ENCODE peak calls at places on chromosome 12, in four cellular contexts. One of them, this sample, is unnamed.

GRCh38 chr12:4118017-4118510 is 155.5 kb upstream of the CCND2 start:
- DNase-seq in K562: no peak
- DNase-seq in GM12878: peak; percentile 89
- DNase-seq in HepG2: no peak
- DNase-seq in this sample: no peak

GRCh38 chr12:2902287-2902880 is 11.7 kb downstream of the TULP3 start:
- DNase-seq in HepG2: no peak
- DNase-seq in GM12878: no peak
- DNase-seq in K562: peak; percentile 21
- DNase-seq in this sample: no peak

GRCh38 chr12:94558612-94559011 is 91.7 kb downstream of the TMCC3 start:
- DNase-seq in HepG2: no peak
- DNase-seq in GM12878: no peak
- DNase-seq in K562: no peak
- DNase-seq in this sample: no peak

GRCh38 chr12:34606749-34607519 is 584.6 kb downstream of the ALG10 start:
- DNase-seq in HepG2: no peak
- DNase-seq in K562: no peak
- DNase-seq in GM12878: no peak
- DNase-seq in this sample: no peak

GRCh38 chr12:51395283-51396230 is 4.4 kb upstream of the GALNT6 start:
- DNase-seq in GM12878: peak; percentile 70
- DNase-seq in K562: peak; percentile 79
- DNase-seq in HepG2: no peak
- DNase-seq in this sample: no peak

GRCh38 chr12:70891059-70891632 is 29.4 kb downstream of the PTPRR start:
- DNase-seq in HepG2: no peak
- DNase-seq in GM12878: no peak
- DNase-seq in K562: no peak
- DNase-seq in this sample: no peak

GRCh38 chr12:115456946-115457689 is 773.1 kb upstream of the TBX3 start:
- DNase-seq in K562: no peak
- DNase-seq in GM12878: no peak
- DNase-seq in HepG2: peak; percentile 71
- DNase-seq in this sample: no peak

GRCh38 chr12:60394680-60395079 is 798.9 kb downstream of the SLC16A7 start:
- DNase-seq in GM12878: no peak
- DNase-seq in K562: no peak
- DNase-seq in HepG2: no peak
- DNase-seq in this sample: no peak

GRCh38 chr12:126668961-126669360 is 1598.0 kb upstream of the TMEM132C start:
- DNase-seq in GM12878: no peak
- DNase-seq in K562: no peak
- DNase-seq in HepG2: no peak
- DNase-seq in this sample: no peak

GRCh38 chr12:25433581-25434325 is 119.3 kb downstream of the LMNTD1 start:
- DNase-seq in GM12878: no peak
- DNase-seq in K562: no peak
- DNase-seq in HepG2: no peak
- DNase-seq in this sample: no peak

GRCh38 chr12:94033767-94034166 is 114.6 kb upstream of the PLXNC1 start:
- DNase-seq in HepG2: no peak
- DNase-seq in GM12878: no peak
- DNase-seq in K562: no peak
- DNase-seq in this sample: no peak

GRCh38 chr12:65632131-65632855 is 192.0 kb upstream of the HMGA2 start:
- DNase-seq in K562: no peak
- DNase-seq in HepG2: no peak
- DNase-seq in GM12878: no peak
- DNase-seq in this sample: no peak

GRCh38 chr12:132471011-132471857 is 18.7 kb upstream of the FBRSL1 start:
- DNase-seq in GM12878: no peak
- DNase-seq in K562: peak; percentile 65
- DNase-seq in HepG2: peak; percentile 99
- DNase-seq in this sample: no peak

GRCh38 chr12:22100952-22101748 is 55.1 kb downstream of the CMAS start:
- DNase-seq in HepG2: peak; percentile 40
- DNase-seq in K562: no peak
- DNase-seq in GM12878: peak; percentile 13
- DNase-seq in this sample: peak; percentile 54

GRCh38 chr12:125280482-125281377 is 215.5 kb downstream of the AACS start:
- DNase-seq in HepG2: no peak
- DNase-seq in GM12878: no peak
- DNase-seq in K562: peak; percentile 64
- DNase-seq in this sample: peak; percentile 74

GRCh38 chr12:25653487-25654175 is 100.5 kb upstream of the LMNTD1 start:
- DNase-seq in HepG2: no peak
- DNase-seq in GM12878: no peak
- DNase-seq in K562: no peak
- DNase-seq in this sample: no peak

GRCh38 chr12:82434392-82434911 is 76.1 kb downstream of the METTL25 start:
- DNase-seq in HepG2: no peak
- DNase-seq in K562: no peak
- DNase-seq in GM12878: no peak
- DNase-seq in this sample: no peak

GRCh38 chr12:10366875-10367274 is 23.0 kb downstream of the KLRK1 start:
- DNase-seq in GM12878: no peak
- DNase-seq in K562: no peak
- DNase-seq in HepG2: peak; percentile 23
- DNase-seq in this sample: no peak

GRCh38 chr12:47730341-47730744 is 5.1 kb upstream of the ENDOU start:
- DNase-seq in HepG2: no peak
- DNase-seq in GM12878: no peak
- DNase-seq in K562: no peak
- DNase-seq in this sample: no peak

GRCh38 chr12:54053625-54054441 is at the start of gene HOXC4:
- DNase-seq in GM12878: no peak
- DNase-seq in K562: no peak
- DNase-seq in HepG2: no peak
- DNase-seq in this sample: no peak

GRCh38 chr12:82314406-82314892 is 43.7 kb downstream of the CCDC59 start:
- DNase-seq in HepG2: peak; percentile 79
- DNase-seq in GM12878: no peak
- DNase-seq in K562: no peak
- DNase-seq in this sample: peak; percentile 27

GRCh38 chr12:15662303-15662980 is 126.7 kb downstream of the EPS8 start:
- DNase-seq in GM12878: no peak
- DNase-seq in K562: no peak
- DNase-seq in HepG2: no peak
- DNase-seq in this sample: no peak

GRCh38 chr12:93363854-93364297 is 13.8 kb upstream of the NUDT4 start:
- DNase-seq in HepG2: no peak
- DNase-seq in GM12878: no peak
- DNase-seq in K562: peak; percentile 36
- DNase-seq in this sample: no peak

GRCh38 chr12:51028811-51029146 is 2.6 kb upstream of the SLC11A2 start:
- DNase-seq in HepG2: no peak
- DNase-seq in GM12878: no peak
- DNase-seq in K562: no peak
- DNase-seq in this sample: no peak

GRCh38 chr12:113683566-113683965 is 211.9 kb upstream of the LHX5 start:
- DNase-seq in GM12878: no peak
- DNase-seq in HepG2: no peak
- DNase-seq in K562: no peak
- DNase-seq in this sample: no peak

GRCh38 chr12:105601158-105601557 is 270.7 kb downstream of the C12orf75 start:
- DNase-seq in HepG2: no peak
- DNase-seq in K562: no peak
- DNase-seq in GM12878: no peak
- DNase-seq in this sample: no peak

GRCh38 chr12:76820888-76821482 is 57.1 kb downstream of the ZDHHC17 start:
- DNase-seq in HepG2: peak; percentile 35
- DNase-seq in K562: peak; percentile 34
- DNase-seq in GM12878: no peak
- DNase-seq in this sample: no peak

GRCh38 chr12:66210840-66211239 is 21.8 kb downstream of the IRAK3 start:
- DNase-seq in HepG2: no peak
- DNase-seq in K562: no peak
- DNase-seq in GM12878: no peak
- DNase-seq in this sample: no peak

GRCh38 chr12:31557707-31558106 is 33.2 kb downstream of the DENND5B start:
- DNase-seq in K562: no peak
- DNase-seq in GM12878: no peak
- DNase-seq in HepG2: no peak
- DNase-seq in this sample: no peak

GRCh38 chr12:104604070-104604994 is 147.6 kb downstream of the CHST11 start:
- DNase-seq in HepG2: no peak
- DNase-seq in GM12878: peak; percentile 86
- DNase-seq in K562: peak; percentile 85
- DNase-seq in this sample: no peak

GRCh38 chr12:58794859-58795258 is 125.4 kb downstream of the LRIG3 start:
- DNase-seq in GM12878: no peak
- DNase-seq in HepG2: no peak
- DNase-seq in K562: no peak
- DNase-seq in this sample: no peak

GRCh38 chr12:110262442-110263388 is 18.3 kb upstream of the ATP2A2 start:
- DNase-seq in K562: peak; percentile 13
- DNase-seq in GM12878: no peak
- DNase-seq in HepG2: peak; percentile 84
- DNase-seq in this sample: no peak

GRCh38 chr12:111741235-111741812 is 25.4 kb upstream of the ALDH2 start:
- DNase-seq in K562: peak; percentile 81
- DNase-seq in HepG2: no peak
- DNase-seq in GM12878: no peak
- DNase-seq in this sample: no peak

GRCh38 chr12:90621927-90622326 is 333.0 kb downstream of the CCER1 start:
- DNase-seq in HepG2: no peak
- DNase-seq in K562: no peak
- DNase-seq in GM12878: no peak
- DNase-seq in this sample: no peak

GRCh38 chr12:113114447-113115178 is 20.9 kb downstream of the RASAL1 start:
- DNase-seq in HepG2: no peak
- DNase-seq in K562: no peak
- DNase-seq in GM12878: no peak
- DNase-seq in this sample: no peak

GRCh38 chr12:209851-210250 is 4.1 kb downstream of the SLC6A12 start:
- DNase-seq in HepG2: no peak
- DNase-seq in K562: no peak
- DNase-seq in GM12878: no peak
- DNase-seq in this sample: no peak

GRCh38 chr12:44628180-44628579 is 247.9 kb downstream of the NELL2 start:
- DNase-seq in GM12878: no peak
- DNase-seq in HepG2: no peak
- DNase-seq in K562: no peak
- DNase-seq in this sample: no peak

DNA sequence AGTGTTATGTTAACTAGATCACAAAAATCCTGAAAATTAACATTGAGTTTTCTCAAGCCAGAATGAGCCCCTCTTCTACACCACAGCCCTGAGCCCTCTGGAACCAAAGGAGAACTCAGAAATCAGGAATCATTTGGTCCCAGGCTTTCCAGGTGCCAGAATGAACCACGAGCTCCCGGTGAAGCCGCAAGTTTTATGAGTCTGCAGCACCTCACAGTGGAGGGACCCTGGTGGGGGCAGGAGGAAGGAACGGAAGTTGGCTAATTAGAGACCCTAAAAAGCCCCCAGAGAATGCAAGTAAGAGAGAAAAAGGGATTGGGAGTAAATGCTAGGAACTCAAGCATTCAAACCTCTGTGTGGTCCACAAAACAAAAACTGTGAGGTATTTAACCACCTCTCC is 52.9 kb upstream of the BCL2L14 start:
- DNase-seq in HepG2: no peak
- DNase-seq in GM12878: no peak
- DNase-seq in K562: peak; percentile 9
- DNase-seq in this sample: peak; percentile 59
- TF ChIP-seq CTCF in HepG2: peak; percentile 57
- TF ChIP-seq CTCF in GM12878: no peak
- TF ChIP-seq CTCF in K562: peak; percentile 13
- TF ChIP-seq CTCF in this sample: peak; percentile 82

GRCh38 chr12:68236421-68237059 is 10.9 kb upstream of the IL26 start:
- DNase-seq in K562: peak; percentile 49
- DNase-seq in GM12878: peak; percentile 40
- DNase-seq in HepG2: peak; percentile 27
- DNase-seq in this sample: no peak
- TF ChIP-seq GABPA in K562: no peak
- TF ChIP-seq GABPA in GM12878: no peak
- TF ChIP-seq GABPA in HepG2: no peak
- TF ChIP-seq GABPA in this sample: no peak

GRCh38 chr12:103524238-103524875 is 28.6 kb upstream of the C12orf42 start:
- DNase-seq in HepG2: no peak
- DNase-seq in GM12878: no peak
- DNase-seq in K562: no peak
- DNase-seq in this sample: no peak

GRCh38 chr12:103529306-103529705 is 33.5 kb upstream of the C12orf42 start:
- DNase-seq in K562: no peak
- DNase-seq in HepG2: no peak
- DNase-seq in GM12878: no peak
- DNase-seq in this sample: no peak

GRCh38 chr12:103530352-103530751 is 34.6 kb upstream of the C12orf42 start:
- DNase-seq in K562: no peak
- DNase-seq in HepG2: no peak
- DNase-seq in GM12878: no peak
- DNase-seq in this sample: no peak
- TF ChIP-seq HDAC6 in K562: no peak
- TF ChIP-seq HDAC6 in HepG2: no peak
- TF ChIP-seq HDAC6 in GM12878: no peak
- TF ChIP-seq HDAC6 in this sample: no peak

DNA sequence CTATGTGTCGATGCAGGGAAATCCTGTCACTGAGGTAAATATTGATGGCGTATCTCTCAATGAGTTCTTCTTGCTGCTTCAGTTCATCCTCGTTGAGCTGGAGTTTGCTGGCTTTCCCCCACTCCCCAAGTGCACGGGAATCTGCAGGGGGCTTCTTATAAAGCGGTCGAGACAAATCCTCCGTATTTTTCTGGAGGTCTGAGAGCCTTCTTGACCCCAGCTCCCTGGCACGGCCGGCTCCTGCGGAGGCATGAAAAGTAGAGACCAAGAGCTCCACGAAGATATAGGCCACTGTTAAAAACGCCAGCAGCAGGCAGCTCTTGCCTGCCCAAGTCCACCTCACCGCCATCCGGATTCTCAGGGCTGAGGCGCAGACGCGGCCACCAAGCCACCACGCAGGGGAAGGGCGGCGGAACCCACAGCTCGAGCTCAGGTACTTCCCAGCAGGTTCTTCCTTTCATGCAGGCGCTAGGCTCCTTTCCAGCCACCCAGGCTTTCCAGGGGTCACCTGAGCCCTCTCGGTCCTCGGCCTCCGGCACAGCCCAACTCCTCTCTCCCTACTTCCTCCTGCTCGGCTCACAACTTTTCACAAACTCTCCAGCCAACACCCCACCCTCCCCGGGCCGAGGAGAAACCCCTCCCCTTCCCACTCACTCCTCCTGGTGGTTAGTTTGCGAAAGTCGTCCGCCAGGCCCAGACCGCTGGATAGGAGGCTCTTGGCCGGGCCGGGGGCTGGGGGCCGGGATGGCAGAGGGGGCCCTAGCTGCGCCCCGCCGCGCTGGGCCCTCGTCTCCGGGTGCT is at the start of gene GALNT4:
- DNase-seq in K562: peak; percentile 93
- DNase-seq in HepG2: peak; percentile 81
- DNase-seq in GM12878: peak; percentile 42
- DNase-seq in this sample: peak; percentile 88
- TF ChIP-seq CTCF in K562: peak; percentile 81
- TF ChIP-seq CTCF in HepG2: peak; percentile 83
- TF ChIP-seq CTCF in GM12878: peak; percentile 55
- TF ChIP-seq CTCF in this sample: peak; percentile 78

This sample was measured in H1.